ENCODE peak calls at places on chromosome 20, in ten cellular contexts. Z is prostate gland; R is endothelial cell of umbilical vein; I is Calu3; X is SHP77 treated with DMSO at 0.1 percent for 48 hours; H is retina; J is MM.1S; Q is effector CD4-positive, alpha-beta T cell; F is osteocyte; C is MV-4-11. V is an unnamed sample.
A peak's percentile ranks its signal among the peaks of the same experiment; 100 is the strongest.

GRCh38 chr20:5170341-5170740 is 43.5 kb downstream of the CDS2 start:
- DNase-seq in Z (no peak), R (no peak), I (no peak), X (no peak), H (no peak), J (no peak), Q (no peak), F (no peak), C (no peak), V (no peak)

GRCh38 chr20:59631751-59632380 is 27.5 kb downstream of the PHACTR3 start:
- DNase-seq in Z (no peak), R (no peak), I (no peak), X (no peak), H (no peak), J (no peak), Q (no peak), F (peak; percentile 80), C (no peak), V (no peak)

GRCh38 chr20:4038047-4038459 is 22.7 kb upstream of the RNF24 start:
- DNase-seq in Z (peak; percentile 73), R (no peak), I (peak; percentile 36), X (no peak), H (peak; percentile 19), J (peak; percentile 82), Q (peak; percentile 65), F (no peak), C (peak; percentile 99), V (no peak)

GRCh38 chr20:50903353-50904051 is 27.7 kb downstream of the ADNP start:
- DNase-seq in Z (no peak), R (no peak), I (no peak), X (no peak), H (no peak), J (no peak), Q (no peak), F (no peak), C (no peak), V (no peak)

GRCh38 chr20:10788877-10789276 is 115.1 kb upstream of the JAG1 start:
- DNase-seq in Z (no peak), R (no peak), I (no peak), X (no peak), H (no peak), J (no peak), Q (no peak), F (no peak), C (no peak), V (no peak)

GRCh38 chr20:56780266-56780665 is 151.2 kb downstream of the TFAP2C start:
- DNase-seq in Z (no peak), R (no peak), I (no peak), X (no peak), H (no peak), J (no peak), Q (no peak), F (no peak), C (peak; percentile 79), V (no peak)

GRCh38 chr20:23397961-23398360 is 23.3 kb downstream of the NAPB start:
- DNase-seq in Z (no peak), R (peak; percentile 88), I (no peak), X (no peak), H (no peak), J (no peak), Q (no peak), F (no peak), C (peak; percentile 49), V (no peak)

GRCh38 chr20:64224344-64225165 is 31.0 kb upstream of the PCMTD2 start:
- DNase-seq in Z (no peak), R (peak; percentile 52), I (no peak), X (no peak), H (no peak), J (no peak), Q (no peak), F (no peak), C (no peak), V (no peak)

GRCh38 chr20:29497261-29497671 is 1760.2 kb upstream of the DEFB115 start:
- DNase-seq in Z (peak; percentile 68), R (no peak), I (no peak), X (peak; percentile 97), H (peak; percentile 13), J (peak; percentile 91), Q (no peak), F (no peak), C (no peak), V (no peak)

GRCh38 chr20:40090236-40090635 is 598.8 kb downstream of the MAFB start:
- DNase-seq in Z (no peak), R (no peak), I (no peak), X (no peak), H (no peak), J (no peak), Q (no peak), F (no peak), C (no peak), V (no peak)

GRCh38 chr20:44626278-44626677 is 25.2 kb downstream of the ADA start:
- DNase-seq in Z (no peak), R (no peak), I (no peak), X (no peak), H (no peak), J (no peak), Q (no peak), F (no peak), C (no peak), V (no peak)

GRCh38 chr20:43717616-43717995 is 9.2 kb downstream of the GTSF1L start:
- DNase-seq in Z (no peak), R (no peak), I (no peak), X (no peak), H (no peak), J (no peak), Q (no peak), F (no peak), C (no peak), V (no peak)

GRCh38 chr20:53369871-53370270 is 223.8 kb downstream of the ZNF217 start:
- DNase-seq in Z (no peak), R (no peak), I (no peak), X (no peak), H (no peak), J (no peak), Q (no peak), F (no peak), C (no peak), V (no peak)

GRCh38 chr20:10261702-10262101 is 43.1 kb downstream of the SNAP25 start:
- DNase-seq in Z (no peak), R (no peak), I (no peak), X (no peak), H (no peak), J (no peak), Q (no peak), F (no peak), C (no peak), V (no peak)

GRCh38 chr20:52943185-52943841 is 28.8 kb upstream of the TSHZ2 start:
- DNase-seq in Z (no peak), R (no peak), I (no peak), X (no peak), H (no peak), J (no peak), Q (no peak), F (no peak), C (peak; percentile 56), V (no peak)

GRCh38 chr20:37781626-37782025 is 87.8 kb downstream of the CTNNBL1 start:
- DNase-seq in Z (no peak), R (no peak), I (no peak), X (no peak), H (no peak), J (peak; percentile 42), Q (no peak), F (no peak), C (peak; percentile 53), V (no peak)

GRCh38 chr20:31719644-31720485 is 2.8 kb downstream of the BCL2L1 start:
- DNase-seq in Z (peak; percentile 79), R (no peak), I (peak; percentile 81), X (no peak), H (no peak), J (no peak), Q (no peak), F (no peak), C (no peak), V (no peak)

GRCh38 chr20:5973172-5973571 is 22.7 kb downstream of the MCM8 start:
- DNase-seq in Z (no peak), R (no peak), I (no peak), X (no peak), H (no peak), J (no peak), Q (no peak), F (no peak), C (no peak), V (no peak)

GRCh38 chr20:25480797-25481196 is 73.3 kb downstream of the GINS1 start:
- DNase-seq in Z (no peak), R (no peak), I (no peak), X (no peak), H (no peak), J (no peak), Q (no peak), F (no peak), C (no peak), V (no peak)

GRCh38 chr20:44948513-44948912 is 11.7 kb downstream of the TOMM34 start:
- DNase-seq in Z (no peak), R (no peak), I (no peak), X (no peak), H (no peak), J (no peak), Q (no peak), F (no peak), C (no peak), V (no peak)

GRCh38 chr20:48454721-48455490 is 372.9 kb downstream of the PREX1 start:
- DNase-seq in Z (no peak), R (no peak), I (no peak), X (no peak), H (no peak), J (no peak), Q (no peak), F (no peak), C (no peak), V (no peak)

GRCh38 chr20:10074513-10074912 is 39.7 kb downstream of the ANKEF1 start:
- DNase-seq in Z (no peak), R (peak; percentile 76), I (peak; percentile 28), X (no peak), H (no peak), J (no peak), Q (no peak), F (no peak), C (peak; percentile 81), V (peak; percentile 29)

GRCh38 chr20:51636123-51636522 is 93.6 kb upstream of the NFATC2 start:
- DNase-seq in Z (no peak), R (no peak), I (no peak), X (no peak), H (no peak), J (no peak), Q (no peak), F (no peak), C (peak; percentile 80), V (peak; percentile 51)

GRCh38 chr20:39282619-39283092 is 320.5 kb downstream of the DHX35 start:
- DNase-seq in Z (peak; percentile 46), R (no peak), I (no peak), X (no peak), H (peak; percentile 32), J (no peak), Q (no peak), F (no peak), C (no peak), V (no peak)

GRCh38 chr20:46333136-46333991 is 25.1 kb upstream of the CDH22 start:
- DNase-seq in Z (peak; percentile 54), R (no peak), I (no peak), X (no peak), H (no peak), J (no peak), Q (no peak), F (no peak), C (no peak), V (no peak)

GRCh38 chr20:49785851-49786174 is 26.8 kb upstream of the SLC9A8 start:
- DNase-seq in Z (no peak), R (no peak), I (no peak), X (no peak), H (no peak), J (peak; percentile 89), Q (no peak), F (no peak), C (peak; percentile 88), V (no peak)

GRCh38 chr20:53809242-53809641 is 215.6 kb upstream of the ZNF217 start:
- DNase-seq in Z (no peak), R (no peak), I (no peak), X (no peak), H (no peak), J (no peak), Q (no peak), F (no peak), C (no peak), V (no peak)

GRCh38 chr20:53693265-53693871 is 99.7 kb upstream of the ZNF217 start:
- DNase-seq in Z (no peak), R (no peak), I (no peak), X (no peak), H (no peak), J (no peak), Q (no peak), F (no peak), C (no peak), V (no peak)

V was measured in HCT116.